ENCODE peak calls at places on chromosome 4, in four cellular contexts. O, T, W and N are unnamed samples.

GRCh38 chr4:4590496-4590895 is 48.6 kb upstream of the STX18 start:
- DNase-seq in W (no peak), T (no peak), O (no peak), N (no peak)

GRCh38 chr4:121728066-121728465 is 31.3 kb upstream of the ANXA5 start:
- DNase-seq in W (no peak), O (peak), T (no peak), N (peak)

GRCh38 chr4:110296892-110297291 is 98.5 kb upstream of the ELOVL6 start:
- DNase-seq in O (no peak), W (peak), T (no peak), N (no peak)

GRCh38 chr4:18689308-18689915 is 667.9 kb upstream of the LCORL start:
- DNase-seq in T (no peak), W (no peak), O (peak), N (peak)

GRCh38 chr4:78244691-78245485 is 187.8 kb downstream of the FRAS1 start:
- DNase-seq in O (no peak), W (no peak), T (no peak), N (no peak)

GRCh38 chr4:73923631-73923937 is 54.4 kb downstream of the CXCL1 start:
- DNase-seq in T (no peak), W (no peak), O (no peak), N (no peak)

GRCh38 chr4:125306533-125306932 is 8.2 kb upstream of the FAT4 start:
- DNase-seq in O (no peak), T (no peak), W (no peak), N (no peak)

GRCh38 chr4:83115000-83115399 is 471 bp upstream of the PLAC8 start:
- DNase-seq in W (no peak), T (no peak), O (peak), N (peak)

GRCh38 chr4:119152741-119153140 is 17.1 kb downstream of the MYOZ2 start:
- DNase-seq in T (no peak), O (no peak), W (no peak), N (no peak)

GRCh38 chr4:42234817-42235216 is 82.4 kb upstream of the BEND4 start:
- DNase-seq in O (no peak), W (no peak), T (no peak), N (no peak)
- TF ChIP-seq CTCF in O (no peak), W (no peak), T (no peak), N (no peak)

DNA sequence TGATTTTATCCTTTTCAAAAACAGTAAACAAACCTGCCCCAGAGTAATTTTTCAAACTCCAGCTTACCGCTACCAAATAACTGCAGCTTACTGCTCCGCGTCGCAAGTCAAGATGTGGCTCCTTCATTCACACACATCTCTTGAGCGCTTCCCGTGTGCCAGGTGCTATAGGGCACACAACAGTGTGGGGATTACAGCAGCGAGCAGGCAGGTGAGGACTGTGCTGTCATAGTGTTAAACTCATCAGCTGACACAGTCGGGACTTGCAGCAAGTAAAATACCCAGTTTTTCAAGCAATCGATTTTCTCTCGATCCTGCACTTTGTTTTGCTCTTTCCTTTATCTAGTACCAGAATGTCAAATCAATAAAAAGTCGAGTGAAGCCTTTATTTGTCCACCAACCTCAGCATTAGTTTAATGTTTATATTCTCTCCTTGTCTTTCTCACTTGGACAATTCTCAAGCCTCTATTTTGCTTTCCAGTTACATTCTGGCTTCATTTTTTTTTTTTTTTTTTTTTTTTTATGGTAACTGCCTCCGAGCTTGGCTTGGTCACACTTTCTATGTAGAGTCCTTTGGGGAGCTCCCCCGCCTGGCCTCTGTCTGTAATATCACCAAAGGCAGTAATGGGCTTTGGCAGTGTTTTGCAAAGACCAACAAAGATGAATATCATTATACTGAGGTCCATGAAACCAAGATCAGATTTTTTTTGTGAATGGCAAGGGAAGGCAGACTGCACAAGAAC is 8.3 kb upstream of the ASB5 start:
- DNase-seq in O (peak), W (no peak), T (peak), N (peak)
- TF ChIP-seq CTCF in O (peak), W (peak), T (peak), N (peak)

DNA sequence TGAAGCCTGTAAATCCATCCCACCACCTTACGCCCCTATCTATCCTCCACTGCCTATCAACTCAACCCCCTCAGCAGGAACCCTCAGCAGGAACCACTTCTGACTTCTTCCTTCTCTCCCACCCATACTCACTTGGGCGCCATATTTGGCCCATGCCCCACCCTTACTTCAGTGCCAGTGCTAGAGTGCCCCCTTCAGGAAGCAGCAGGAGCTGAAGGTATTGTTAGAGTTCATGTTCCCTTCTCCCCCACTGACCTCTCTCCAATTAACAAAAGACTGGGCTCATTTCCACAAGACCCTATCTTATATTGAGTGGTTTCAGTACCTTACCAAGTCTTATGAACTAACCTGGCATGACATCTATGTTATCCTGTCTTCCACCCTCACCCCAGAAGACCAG is 363.1 kb upstream of the SLIT2 start:
- DNase-seq in O (no peak), T (no peak), W (no peak), N (no peak)
- TF ChIP-seq CTCF in O (no peak), T (no peak), W (no peak), N (no peak)

DNA sequence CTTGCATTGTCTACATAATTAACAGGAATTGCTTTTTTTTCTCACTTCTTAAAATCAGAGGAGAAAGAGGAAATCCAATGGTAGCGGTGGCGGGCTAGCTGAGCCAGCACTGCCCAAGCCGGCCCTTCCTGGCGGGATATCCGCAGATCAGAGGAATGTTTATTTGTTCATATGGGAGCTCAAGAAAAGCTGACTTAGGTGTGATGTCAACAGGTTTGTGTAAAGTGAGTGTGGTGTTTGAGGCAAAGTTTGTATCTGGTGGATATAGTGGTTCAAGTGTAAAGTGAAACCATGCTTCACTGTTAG is 466 bp upstream of the SLC39A8 start:
- DNase-seq in O (peak), W (no peak), T (no peak), N (no peak)
- TF ChIP-seq CTCF in O (no peak), W (no peak), T (no peak), N (no peak)

GRCh38 chr4:137122876-137123275 is 409.4 kb downstream of the PCDH18 start:
- DNase-seq in T (no peak), W (no peak), O (no peak), N (no peak)

GRCh38 chr4:137125011-137125410 is 407.3 kb downstream of the PCDH18 start:
- DNase-seq in O (peak), W (no peak), T (no peak), N (peak)

GRCh38 chr4:137129471-137130244 is 402.6 kb downstream of the PCDH18 start:
- DNase-seq in T (no peak), O (no peak), W (no peak), N (no peak)

GRCh38 chr4:137124278-137124932 is 407.9 kb downstream of the PCDH18 start:
- DNase-seq in W (peak), T (no peak), O (peak), N (peak)
- TF ChIP-seq CTCF in W (peak), T (peak), O (peak), N (peak)

GRCh38 chr4:116362603-116363002 is 722.8 kb downstream of the TRAM1L1 start:
- DNase-seq in O (no peak), T (no peak), W (no peak), N (no peak)

GRCh38 chr4:116357758-116358157 is 727.6 kb downstream of the TRAM1L1 start:
- DNase-seq in W (no peak), T (peak), O (peak), N (peak)

GRCh38 chr4:116361782-116362181 is 723.6 kb downstream of the TRAM1L1 start:
- DNase-seq in W (no peak), T (no peak), O (peak), N (peak)

GRCh38 chr4:116358633-116359222 is 726.6 kb downstream of the TRAM1L1 start:
- DNase-seq in W (peak), O (peak), T (peak), N (peak)
- TF ChIP-seq CTCF in W (peak), O (peak), T (peak), N (peak)

GRCh38 chr4:89598602-89599001 is 238.4 kb downstream of the SNCA start:
- DNase-seq in T (no peak), W (no peak), O (peak), N (peak)
- TF ChIP-seq CTCF in T (peak), W (no peak), O (peak), N (peak)